ENCODE peak calls at places on chromosome 4, in six cellular contexts. O, M, J, N, B and P are unnamed samples. For H3K4me1, the result is how much of the 10 kb centered on the place peaks cover.

GRCh38 chr4:57080781-57081650 is 29.2 kb downstream of the IGFBP7 start:
- DNase-seq in O (peak), M (no peak), J (no peak), N (peak), B (no peak), P (no peak)

GRCh38 chr4:80213117-80213815 is 16.0 kb downstream of the PRDM8 start:
- DNase-seq in O (no peak), M (no peak), J (no peak), N (no peak), B (no peak), P (no peak)

GRCh38 chr4:130563185-130563890 is 1467.4 kb downstream of the C4orf33 start:
- DNase-seq in O (no peak), M (no peak), J (no peak), N (no peak), B (no peak), P (peak)

GRCh38 chr4:6761540-6762243 is 20.8 kb upstream of the KIAA0232 start:
- DNase-seq in O (no peak), M (peak), J (no peak), N (peak), B (no peak), P (no peak)

GRCh38 chr4:73450398-73451004 is 14.5 kb downstream of the AFP start:
- DNase-seq in O (peak), M (no peak), J (no peak), N (peak), B (no peak), P (peak)

GRCh38 chr4:76060506-76060905 is 14.0 kb upstream of the ART3 start:
- DNase-seq in O (no peak), M (no peak), J (no peak), N (no peak), B (no peak), P (no peak)

GRCh38 chr4:120902925-120903324 is 19.6 kb downstream of the PRDM5 start:
- DNase-seq in O (no peak), M (no peak), J (no peak), N (no peak), B (no peak), P (no peak)

GRCh38 chr4:127936974-127937373 is 28.0 kb downstream of the MFSD8 start:
- DNase-seq in O (no peak), M (no peak), J (no peak), N (no peak), B (no peak), P (no peak)

GRCh38 chr4:143335979-143336827 is 473 bp upstream of the GAB1 start:
- DNase-seq in O (no peak), M (peak), J (peak), N (peak), B (peak), P (peak)

GRCh38 chr4:26322349-26322748 is 1.5 kb downstream of the RBPJ start:
- DNase-seq in O (no peak), M (no peak), J (no peak), N (no peak), B (no peak), P (no peak)

GRCh38 chr4:26321326-26322276 is 787 bp downstream of the RBPJ start:
- DNase-seq in O (no peak), M (no peak), J (peak), N (peak), B (no peak), P (peak)

GRCh38 chr4:26323807-26324206 is 3.0 kb downstream of the RBPJ start:
- DNase-seq in O (no peak), M (no peak), J (no peak), N (no peak), B (no peak), P (no peak)

GRCh38 chr4:26326791-26327190 is 6.0 kb downstream of the RBPJ start:
- DNase-seq in O (no peak), M (no peak), J (no peak), N (no peak), B (no peak), P (no peak)

GRCh38 chr4:26325191-26325590 is 4.4 kb downstream of the RBPJ start:
- DNase-seq in O (no peak), M (no peak), J (no peak), N (no peak), B (no peak), P (no peak)
- H3K4me1 ChIP-seq in O (under half), M (under half), J (under half), N (under half), B (under half), P (under half)

DNA sequence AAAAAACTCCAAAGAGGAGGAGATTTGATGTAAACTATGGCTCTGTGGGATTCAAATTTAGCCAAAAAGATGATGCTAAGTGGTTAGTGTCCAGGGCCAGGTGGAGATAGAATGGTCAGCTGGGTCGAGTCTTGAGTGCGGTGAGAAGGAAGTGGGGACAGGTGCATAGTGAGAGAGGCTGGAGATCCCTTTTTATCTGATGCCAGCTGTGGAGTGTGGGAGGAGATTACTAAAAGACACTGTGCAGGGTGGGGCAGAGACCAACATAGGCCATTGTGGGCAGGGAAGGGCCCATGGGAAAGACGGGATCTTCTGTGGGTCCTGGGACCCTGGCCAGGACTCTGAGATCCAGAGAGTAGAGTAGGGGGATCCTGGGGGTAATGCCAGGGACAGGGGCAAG is 34.6 kb upstream of the LEF1 start:
- DNase-seq in O (no peak), M (no peak), J (no peak), N (no peak), B (no peak), P (no peak)
- H3K4me3 ChIP-seq in O (no peak), M (no peak), J (no peak), N (no peak), B (no peak), P (no peak)

DNA sequence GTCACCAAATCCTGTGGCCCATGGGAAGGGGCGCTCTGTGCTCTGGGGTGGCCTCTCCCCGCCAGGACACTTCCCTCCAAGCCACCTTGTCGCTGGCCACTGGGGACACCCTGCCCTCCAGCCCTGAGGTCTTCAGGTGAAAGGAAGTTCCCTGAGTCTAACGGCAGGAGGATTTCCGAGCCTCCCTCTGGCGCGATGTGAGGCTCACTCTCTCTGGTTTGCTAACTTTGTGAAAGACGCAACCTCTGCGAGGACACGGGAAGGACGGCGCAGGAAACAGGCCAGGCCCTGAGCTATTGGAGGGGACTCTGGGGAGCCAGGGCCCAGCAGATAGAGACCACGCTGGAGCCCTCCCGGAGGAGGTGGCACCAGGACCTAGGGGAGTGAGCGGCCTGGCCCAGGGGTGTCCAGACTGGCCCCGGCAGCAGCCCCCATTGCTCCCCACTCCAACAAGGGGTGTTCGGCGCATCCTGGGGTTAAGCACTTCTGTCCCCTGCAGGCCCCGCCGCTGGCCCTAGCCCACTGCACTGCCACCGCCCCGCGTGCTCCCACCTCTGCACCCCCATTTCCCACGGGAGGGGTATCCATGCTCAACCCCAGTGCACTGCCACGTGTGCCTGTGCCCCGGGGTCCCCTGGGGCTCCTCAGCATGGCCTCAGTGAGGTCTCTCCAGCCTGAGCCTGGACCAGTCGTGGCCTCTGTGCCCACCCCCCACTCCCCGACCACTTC is 72.2 kb upstream of the MXD4 start:
- DNase-seq in O (no peak), M (no peak), J (no peak), N (peak), B (peak), P (no peak)
- H3K27ac ChIP-seq in O (no peak), M (no peak), J (no peak), N (no peak), B (no peak), P (no peak)

GRCh38 chr4:40200881-40201797 is 4.3 kb downstream of the RHOH start:
- DNase-seq in O (no peak), M (no peak), J (no peak), N (no peak), B (no peak), P (no peak)
- H3K4me1 ChIP-seq in O (under half), M (under half), J (under half), N (under half), B (under half), P (under half)

GRCh38 chr4:48018112-48018511 is 1.5 kb downstream of the NIPAL1 start:
- DNase-seq in O (no peak), M (no peak), J (no peak), N (no peak), B (no peak), P (no peak)
- H3K4me3 ChIP-seq in O (peak), M (no peak), J (no peak), N (no peak), B (no peak), P (no peak)

GRCh38 chr4:112085156-112086035 is 59.9 kb upstream of the FAM241A start:
- DNase-seq in O (no peak), M (no peak), J (no peak), N (no peak), B (no peak), P (no peak)
- H3K27ac ChIP-seq in O (no peak), M (no peak), J (no peak), N (no peak), B (no peak), P (no peak)

GRCh38 chr4:151454513-151454912 is 45.5 kb downstream of the FHIP1A start:
- DNase-seq in O (no peak), M (no peak), J (no peak), N (no peak), B (no peak), P (no peak)
- H3K4me1 ChIP-seq in O (under half), M (under half), J (under half), N (under half), B (under half), P (under half)

GRCh38 chr4:54169176-54169575 is 59.9 kb upstream of the PDGFRA start:
- DNase-seq in O (no peak), M (no peak), J (no peak), N (no peak), B (no peak), P (no peak)

GRCh38 chr4:54165011-54165410 is 64.1 kb upstream of the PDGFRA start:
- DNase-seq in O (no peak), M (no peak), J (no peak), N (no peak), B (no peak), P (no peak)

GRCh38 chr4:54167508-54167907 is 61.6 kb upstream of the PDGFRA start:
- DNase-seq in O (no peak), M (no peak), J (no peak), N (no peak), B (no peak), P (no peak)

GRCh38 chr4:54159543-54159942 is 59.6 kb downstream of the GSX2 start:
- DNase-seq in O (no peak), M (no peak), J (no peak), N (no peak), B (no peak), P (no peak)

DNA sequence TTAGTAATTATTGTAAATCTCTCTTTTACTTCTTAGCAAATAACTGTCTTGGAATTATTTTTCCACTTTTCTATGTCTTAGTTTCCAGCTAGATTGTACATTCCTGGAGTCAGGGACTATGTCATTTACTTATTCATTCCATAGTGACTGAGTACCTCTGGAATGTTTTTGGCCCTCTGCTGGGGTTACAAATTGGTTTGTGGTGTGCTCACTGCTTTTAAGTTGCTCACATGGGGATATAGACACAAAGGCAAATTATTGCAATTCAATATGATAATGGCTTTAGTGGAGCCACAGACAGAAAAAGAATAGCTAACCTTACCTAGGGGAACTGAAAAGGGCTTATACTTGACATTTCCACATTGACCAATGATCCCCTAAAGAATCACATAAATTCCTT is 63.7 kb upstream of the PDGFRA start:
- DNase-seq in O (peak), M (no peak), J (no peak), N (no peak), B (no peak), P (no peak)
- H3K4me3 ChIP-seq in O (no peak), M (no peak), J (no peak), N (no peak), B (no peak), P (no peak)

GRCh38 chr4:38129452-38129830 is 169.2 kb downstream of the PTTG2 start:
- DNase-seq in O (no peak), M (no peak), J (no peak), N (no peak), B (no peak), P (no peak)
- H3K27ac ChIP-seq in O (peak), M (no peak), J (no peak), N (no peak), B (no peak), P (no peak)